ENCODE peak calls at places on chromosome 16, in six cellular contexts. Z is ovary, S is uterus, J is hepatocyte, M is fibroblast of lung, K is neural progenitor cell. Y is an unnamed sample.

GRCh38 chr16:74874912-74875311 is 100.3 kb upstream of the FA2H start:
- DNase-seq in Z (no peak), S (no peak), J (no peak), M (no peak), K (no peak), Y (no peak)

GRCh38 chr16:12543700-12544476 is 259.8 kb downstream of the CPPED1 start:
- DNase-seq in Z (no peak), S (no peak), J (no peak), M (no peak), K (no peak), Y (no peak)

GRCh38 chr16:69478685-69479084 is 54.3 kb downstream of the CYB5B start:
- DNase-seq in Z (no peak), S (no peak), J (no peak), M (no peak), K (no peak), Y (no peak)

GRCh38 chr16:11674818-11675560 is 6.7 kb downstream of the SNN start:
- DNase-seq in Z (no peak), S (no peak), J (no peak), M (peak; percentile 51), K (no peak), Y (no peak)

GRCh38 chr16:60107920-60108319 is 1373.8 kb upstream of the GOT2 start:
- DNase-seq in Z (no peak), S (no peak), J (no peak), M (no peak), K (no peak), Y (no peak)

GRCh38 chr16:50960517-50961202 is 190.4 kb downstream of the SALL1 start:
- DNase-seq in Z (no peak), S (peak; percentile 15), J (no peak), M (no peak), K (peak; percentile 26), Y (no peak)

GRCh38 chr16:11329080-11329491 is 16.2 kb upstream of the RMI2 start:
- DNase-seq in Z (no peak), S (no peak), J (no peak), M (peak; percentile 40), K (peak; percentile 56), Y (no peak)

GRCh38 chr16:73794936-73795335 is 501.7 kb upstream of the PSMD7 start:
- DNase-seq in Z (no peak), S (peak; percentile 16), J (peak; percentile 19), M (peak; percentile 48), K (no peak), Y (peak; percentile 86)

GRCh38 chr16:27414803-27415431 is 12.9 kb downstream of the IL21R start:
- DNase-seq in Z (no peak), S (no peak), J (no peak), M (no peak), K (no peak), Y (no peak)

GRCh38 chr16:24635900-24636610 is 93.4 kb upstream of the TNRC6A start:
- DNase-seq in Z (peak; percentile 83), S (peak; percentile 78), J (peak; percentile 77), M (peak; percentile 96), K (no peak), Y (peak; percentile 91)

GRCh38 chr16:57815987-57816745 is 13.9 kb upstream of the KIFC3 start:
- DNase-seq in Z (peak; percentile 64), S (peak; percentile 78), J (peak; percentile 91), M (peak; percentile 88), K (peak; percentile 71), Y (peak; percentile 96)

GRCh38 chr16:2777231-2777902 is at the start of gene ELOB:
- DNase-seq in Z (peak; percentile 93), S (peak; percentile 88), J (peak; percentile 96), M (peak; percentile 75), K (peak; percentile 95), Y (peak; percentile 93)

GRCh38 chr16:80804451-80805383 is at the start of gene CDYL2:
- DNase-seq in Z (no peak), S (no peak), J (peak; percentile 82), M (peak; percentile 19), K (peak; percentile 75), Y (no peak)

GRCh38 chr16:8355714-8356113 is 234.6 kb downstream of the TMEM114 start:
- DNase-seq in Z (no peak), S (no peak), J (peak; percentile 32), M (no peak), K (peak; percentile 52), Y (no peak)

GRCh38 chr16:77273-77806 is 685 bp upstream of the MPG start:
- DNase-seq in Z (peak; percentile 74), S (peak; percentile 64), J (peak; percentile 79), M (peak; percentile 73), K (peak; percentile 77), Y (peak; percentile 84)

DNA sequence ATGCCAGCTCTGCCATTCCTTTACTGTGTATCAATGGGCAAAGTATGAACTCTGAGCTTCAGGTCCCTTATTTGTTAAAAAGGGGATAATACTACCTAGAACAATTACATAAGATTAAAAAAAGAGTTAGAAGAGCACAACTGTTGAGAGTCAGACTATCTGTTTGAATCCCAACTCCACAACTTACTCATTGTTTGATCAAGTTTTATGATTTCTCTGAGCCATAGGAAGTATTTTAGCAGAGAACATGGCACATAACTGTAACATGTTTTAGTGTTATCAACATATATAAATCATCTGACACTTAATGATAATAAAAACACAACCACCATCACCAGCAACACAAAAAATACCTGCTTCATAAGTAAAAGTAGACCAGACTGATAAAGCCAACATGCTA is 421.3 kb downstream of the ZFHX3 start:
- DNase-seq in Z (no peak), S (no peak), J (no peak), M (no peak), K (no peak), Y (no peak)
- H3K4me3 ChIP-seq in Z (no peak overlapping the region), S (no peak overlapping the region), J (no peak overlapping the region), M (no peak overlapping the region), K (peak overlapping the region; percentile 55), Y (no peak overlapping the region)

DNA sequence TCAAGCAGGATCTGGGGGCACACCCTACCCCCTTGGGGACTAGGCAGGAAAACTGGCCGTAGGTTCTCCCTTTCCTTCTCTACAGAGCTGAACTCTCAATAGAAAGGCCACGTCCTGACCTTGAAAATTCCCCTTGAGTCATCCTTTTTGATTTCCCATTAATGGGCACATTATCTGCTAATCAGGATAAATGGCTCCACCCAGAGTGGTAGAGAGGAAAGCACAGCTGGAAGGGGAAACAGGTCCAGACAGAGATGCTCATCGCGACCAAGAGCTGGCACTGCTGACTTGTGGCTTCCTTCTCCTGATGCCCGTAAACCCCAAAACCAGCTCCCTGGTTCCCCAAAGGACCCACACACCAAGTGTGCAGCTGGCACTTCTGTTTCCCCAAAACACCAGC is 206.5 kb upstream of the CDH5 start:
- DNase-seq in Z (no peak), S (no peak), J (no peak), M (peak; percentile 55), K (no peak), Y (no peak)
- TF ChIP-seq CTCF in Z (no peak), S (no peak), J (no peak), M (peak; percentile 30), K (peak; percentile 15), Y (no peak)

GRCh38 chr16:1093284-1094123 is 2.5 kb downstream of the C1QTNF8 start:
- DNase-seq in Z (no peak), S (no peak), J (no peak), M (no peak), K (peak; percentile 51), Y (no peak)
- H3K4me1 ChIP-seq in Z (peaks cover 5% of the 10 kb centered on the region), S (peaks cover 11% of the 10 kb centered on the region), J (peaks cover 27% of the 10 kb centered on the region), M (no peaks in the 10 kb centered on the region), K (peaks cover 23% of the 10 kb centered on the region), Y (peaks cover 9% of the 10 kb centered on the region)

GRCh38 chr16:86587487-86587886 is 9.1 kb downstream of the FOXL1 start:
- DNase-seq in Z (no peak), S (no peak), J (no peak), M (no peak), K (no peak), Y (no peak)
- H3K4me3 ChIP-seq in Z (no peak overlapping the region), S (no peak overlapping the region), J (no peak overlapping the region), M (no peak overlapping the region), K (no peak overlapping the region), Y (no peak overlapping the region)

DNA sequence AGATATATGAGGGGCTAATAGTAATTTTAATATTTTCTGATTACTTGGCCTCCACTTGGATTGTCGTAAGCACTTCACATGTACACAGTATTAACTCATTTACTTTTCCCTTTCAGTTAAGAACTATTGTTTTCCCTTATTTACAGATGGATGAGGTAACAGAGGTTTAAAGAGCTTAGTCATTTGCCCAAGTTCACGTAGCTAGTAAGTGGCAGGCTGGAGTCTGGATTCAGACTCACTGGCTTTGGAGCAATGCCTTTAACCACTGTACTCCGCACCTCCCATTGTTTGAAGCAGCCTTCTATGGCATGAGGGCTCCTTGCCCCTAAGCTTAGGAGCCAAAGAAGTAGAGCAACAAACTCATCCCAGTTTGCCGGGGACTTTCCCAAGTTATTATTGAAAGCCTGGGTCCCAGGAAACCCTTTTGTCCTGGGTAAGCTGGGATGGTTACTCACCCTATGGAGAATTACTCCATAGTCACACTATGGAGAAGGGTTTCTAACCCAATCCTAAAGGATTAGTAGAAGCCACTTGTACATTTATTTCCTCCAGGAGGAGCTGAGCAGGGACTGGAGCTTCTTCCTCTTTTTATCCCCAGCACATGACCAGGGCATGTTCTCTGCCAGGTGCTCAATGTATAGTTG is 12.3 kb downstream of the FOXL1 start:
- DNase-seq in Z (no peak), S (no peak), J (peak; percentile 35), M (peak; percentile 89), K (no peak), Y (no peak)
- TF ChIP-seq CTCF in Z (no peak), S (no peak), J (no peak), M (no peak), K (no peak), Y (no peak)

DNA sequence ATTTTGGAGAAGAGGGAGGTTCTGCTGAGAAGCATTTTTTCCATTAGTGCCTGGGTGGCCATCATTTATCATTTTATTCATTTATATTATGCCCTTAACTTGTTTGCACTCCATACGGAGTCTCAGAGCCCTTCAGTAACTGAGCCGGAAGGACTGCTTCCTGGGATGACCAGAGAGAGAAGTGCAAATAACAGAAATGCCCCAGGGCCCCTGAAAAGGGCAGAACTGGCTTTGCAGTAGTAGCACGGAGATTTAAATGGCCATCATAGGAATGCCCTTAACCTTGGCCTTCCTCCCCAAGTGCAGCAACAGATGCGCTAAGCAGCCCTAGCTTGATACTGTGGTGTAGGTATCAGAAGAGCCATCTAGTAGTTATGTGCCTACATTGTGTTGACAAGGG is 58.5 kb downstream of the NUP93 start:
- DNase-seq in Z (no peak), S (no peak), J (no peak), M (no peak), K (no peak), Y (no peak)
- H3K4me1 ChIP-seq in Z (peaks cover 4% of the 10 kb centered on the region), S (no peaks in the 10 kb centered on the region), J (peaks cover 10% of the 10 kb centered on the region), M (no peaks in the 10 kb centered on the region), K (peaks cover 65% of the 10 kb centered on the region), Y (no peaks in the 10 kb centered on the region)